ENCODE peak calls at places on chromosome 22, in seven cellular contexts. E, S, F, U, K, T and V are unnamed samples.

GRCh38 chr22:32473388-32473952 is 1.1 kb upstream of the FBXO7 start:
- DNase-seq in T (peak; percentile 23), K (no peak), U (peak; percentile 68), F (no peak), E (no peak), S (peak; percentile 12), V (peak; percentile 58)

GRCh38 chr22:48492371-48493320 is 1335.0 kb downstream of the BRD1 start:
- DNase-seq in E (peak; percentile 80), F (peak; percentile 39), S (peak; percentile 78), K (peak; percentile 57), T (peak; percentile 36), U (peak; percentile 48), V (peak; percentile 48)

GRCh38 chr22:33332538-33332937 is 274.4 kb upstream of the SYN3 start:
- DNase-seq in U (no peak), K (no peak), E (no peak), F (no peak), S (no peak), T (no peak), V (no peak)

GRCh38 chr22:44455151-44455962 is 42.7 kb downstream of the RTL6 start:
- DNase-seq in T (no peak), S (no peak), K (no peak), U (no peak), F (no peak), E (peak; percentile 10), V (no peak)

GRCh38 chr22:47205562-47205961 is 443.1 kb downstream of the TBC1D22A start:
- DNase-seq in K (no peak), S (no peak), U (no peak), T (no peak), E (peak; percentile 59), F (no peak), V (no peak)

GRCh38 chr22:39181778-39182177 is 29.3 kb upstream of the CBX7 start:
- DNase-seq in F (no peak), K (no peak), S (no peak), T (no peak), U (no peak), E (no peak), V (no peak)

GRCh38 chr22:44702479-44703219 is 645 bp downstream of the PRR5 start:
- DNase-seq in K (no peak), S (no peak), U (no peak), T (no peak), E (no peak), F (no peak), V (peak; percentile 37)

GRCh38 chr22:41919357-41920224 is 4.7 kb upstream of the SHISA8 start:
- DNase-seq in K (no peak), E (no peak), S (no peak), F (peak; percentile 74), U (no peak), T (no peak), V (no peak)

GRCh38 chr22:47193606-47194316 is 431.3 kb downstream of the TBC1D22A start:
- DNase-seq in E (peak; percentile 61), F (no peak), S (no peak), K (peak; percentile 13), T (no peak), U (no peak), V (no peak)

GRCh38 chr22:33389927-33390326 is 331.7 kb upstream of the SYN3 start:
- DNase-seq in U (no peak), F (no peak), T (no peak), E (no peak), K (no peak), S (no peak), V (no peak)

GRCh38 chr22:32776800-32777199 is 24.7 kb upstream of the TIMP3 start:
- DNase-seq in T (no peak), K (no peak), S (no peak), E (no peak), F (no peak), U (no peak), V (no peak)

GRCh38 chr22:38936562-38936961 is 20.8 kb upstream of the APOBEC3A start:
- DNase-seq in E (peak; percentile 15), F (no peak), K (no peak), T (no peak), S (no peak), U (no peak), V (no peak)

GRCh38 chr22:23088199-23088604 is 17.9 kb downstream of the GNAZ start:
- DNase-seq in U (no peak), T (no peak), F (no peak), K (no peak), S (no peak), E (no peak), V (no peak)

GRCh38 chr22:41478891-41479521 is 10.1 kb downstream of the ACO2 start:
- DNase-seq in S (no peak), T (no peak), F (no peak), E (no peak), U (no peak), K (peak; percentile 30), V (no peak)

GRCh38 chr22:39622881-39623367 is 52.4 kb downstream of the CACNA1I start:
- DNase-seq in T (no peak), U (peak; percentile 40), S (peak; percentile 18), F (peak; percentile 66), E (peak; percentile 75), K (no peak), V (no peak)

GRCh38 chr22:42078469-42079318 is 806 bp upstream of the SMDT1 start:
- DNase-seq in S (no peak), K (no peak), E (peak; percentile 86), F (no peak), T (no peak), U (no peak), V (no peak)

GRCh38 chr22:45657701-45658100 is 13.9 kb upstream of the ATXN10 start:
- DNase-seq in U (no peak), K (no peak), E (no peak), S (no peak), F (no peak), T (no peak), V (no peak)

GRCh38 chr22:43208703-43209522 is 22.0 kb upstream of the TTLL12 start:
- DNase-seq in S (no peak), E (peak; percentile 50), U (no peak), F (no peak), T (no peak), K (no peak), V (no peak)

GRCh38 chr22:43206515-43207161 is 19.7 kb upstream of the TTLL12 start:
- DNase-seq in E (peak; percentile 51), K (no peak), U (no peak), F (no peak), S (no peak), T (no peak), V (no peak)

GRCh38 chr22:43205748-43206514 is 19.0 kb upstream of the TTLL12 start:
- DNase-seq in E (peak; percentile 18), F (no peak), T (no peak), K (no peak), U (no peak), S (no peak), V (no peak)

GRCh38 chr22:43207849-43208702 is 21.1 kb upstream of the TTLL12 start:
- DNase-seq in F (no peak), K (no peak), T (no peak), S (no peak), E (peak; percentile 59), U (no peak), V (no peak)

GRCh38 chr22:43207386-43207785 is 20.5 kb upstream of the TTLL12 start:
- DNase-seq in S (no peak), T (no peak), F (no peak), U (no peak), E (peak; percentile 51), K (no peak), V (no peak)
- H3K27ac ChIP-seq in S (no peak overlapping the region), T (no peak overlapping the region), F (no peak overlapping the region), U (no peak overlapping the region), E (no peak overlapping the region), K (no peak overlapping the region), V (no peak overlapping the region)

GRCh38 chr22:17871726-17872458 is 97.6 kb upstream of the BID start:
- DNase-seq in K (no peak), S (no peak), U (no peak), T (no peak), E (no peak), F (peak; percentile 59), V (no peak)

GRCh38 chr22:17873804-17874203 is 99.5 kb upstream of the BID start:
- DNase-seq in K (no peak), E (no peak), T (no peak), F (no peak), S (no peak), U (no peak), V (no peak)

GRCh38 chr22:17873116-17873515 is 98.8 kb upstream of the BID start:
- DNase-seq in F (no peak), S (no peak), E (no peak), T (no peak), U (no peak), K (no peak), V (no peak)

GRCh38 chr22:17874231-17874630 is 100.0 kb upstream of the BID start:
- DNase-seq in T (no peak), E (no peak), S (no peak), F (no peak), K (no peak), U (no peak), V (no peak)

DNA sequence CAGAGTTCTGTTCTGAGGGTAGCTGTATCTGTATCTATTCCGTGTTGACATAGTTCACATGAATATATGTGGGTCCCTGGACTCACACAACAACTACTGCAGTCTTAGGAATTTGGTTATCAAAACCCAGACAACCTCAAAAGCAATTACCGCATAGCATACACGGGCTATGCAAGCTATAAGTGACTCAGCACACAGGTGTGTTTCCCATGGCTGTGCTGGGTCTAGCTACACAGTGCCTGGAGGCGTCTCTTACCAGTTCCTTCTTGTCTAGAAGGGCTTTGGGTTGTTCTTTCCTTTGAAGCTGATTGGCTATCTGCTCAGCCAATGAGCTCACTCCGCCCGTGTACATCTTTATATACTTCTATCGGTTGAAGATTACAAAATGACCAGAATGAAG is 98.2 kb upstream of the BID start:
- DNase-seq in E (no peak), S (no peak), U (no peak), T (peak; percentile 87), F (no peak), K (no peak), V (no peak)
- H3K27ac ChIP-seq in E (no peak overlapping the region), S (no peak overlapping the region), U (no peak overlapping the region), T (peak overlapping the region; percentile 55), F (peak overlapping the region; percentile 36), K (no peak overlapping the region), V (no peak overlapping the region)

GRCh38 chr22:29393019-29393608 is 4.7 kb upstream of the AP1B1 start:
- DNase-seq in E (no peak), U (no peak), K (no peak), S (no peak), F (no peak), T (no peak), V (no peak)
- H3K27ac ChIP-seq in E (no peak overlapping the region), U (no peak overlapping the region), K (no peak overlapping the region), S (peak overlapping the region; percentile 56), F (no peak overlapping the region), T (no peak overlapping the region), V (no peak overlapping the region)

DNA sequence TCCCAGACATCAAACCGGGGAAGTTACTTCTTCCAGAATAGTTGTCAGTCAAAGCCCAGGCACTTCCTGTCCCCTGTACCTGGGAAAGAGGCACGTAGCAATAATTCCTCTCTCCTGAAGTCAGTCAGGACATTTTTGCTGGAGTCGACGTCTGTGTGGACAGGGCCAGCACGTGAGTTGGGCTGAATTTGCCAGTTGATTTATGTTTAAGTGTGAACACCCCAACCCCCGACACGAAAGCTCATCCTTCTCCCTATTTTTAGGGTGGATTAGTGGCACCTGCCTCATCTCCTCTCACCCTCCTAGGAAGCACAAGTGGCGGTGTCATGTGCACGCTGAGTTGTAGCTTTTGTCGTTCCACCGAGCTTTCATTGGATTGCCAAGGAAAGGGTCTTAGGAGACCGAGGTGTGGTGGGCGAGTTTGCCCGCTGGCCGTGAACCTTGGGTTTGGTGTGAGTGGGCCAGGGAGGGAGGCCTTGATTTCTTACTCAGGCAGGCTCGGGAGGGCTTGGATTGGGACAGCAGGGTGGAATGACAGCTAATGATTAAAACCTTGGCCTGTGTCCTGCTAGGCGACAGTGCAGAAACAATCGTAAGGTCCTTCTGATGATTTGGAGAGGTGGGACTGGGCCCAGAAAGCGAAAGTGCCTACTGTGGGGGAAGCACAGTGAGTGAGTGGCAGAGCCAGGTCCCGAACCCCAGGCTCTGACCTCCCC is 87.0 kb upstream of the CRYBB3 start:
- DNase-seq in T (no peak), K (no peak), U (no peak), E (no peak), F (no peak), S (no peak), V (no peak)
- H3K27ac ChIP-seq in T (peak overlapping the region; percentile 98), K (peak overlapping the region; percentile 83), U (no peak overlapping the region), E (peak overlapping the region; percentile 82), F (peak overlapping the region; percentile 75), S (peak overlapping the region; percentile 88), V (no peak overlapping the region)